ENCODE peak calls at places on chromosomes 7 and 10, in four cellular contexts. L is HCT116, I is endothelial cell, B is hepatocyte. Y is an unnamed sample.

GRCh38 chr7:51217804-51218203 is 98.8 kb downstream of the COBL start:
- DNase-seq in L (no peak), I (no peak), B (no peak), Y (no peak)

GRCh38 chr7:104855826-104856225 is 158.2 kb upstream of the KMT2E start:
- DNase-seq in L (no peak), I (no peak), B (no peak), Y (no peak)

GRCh38 chr10:11476035-11476434 is 135.4 kb downstream of the USP6NL start:
- DNase-seq in L (no peak), I (no peak), B (no peak), Y (no peak)

GRCh38 chr7:103811997-103812396 is 177.5 kb downstream of the RELN start:
- DNase-seq in L (no peak), I (no peak), B (peak; percentile 20), Y (peak; percentile 20)

GRCh38 chr10:22992621-22993020 is 64.8 kb downstream of the ARMC3 start:
- DNase-seq in L (no peak), I (no peak), B (no peak), Y (no peak)

GRCh38 chr7:157466473-157467261 is 129.9 kb downstream of the DNAJB6 start:
- DNase-seq in L (no peak), I (no peak), B (no peak), Y (no peak)

GRCh38 chr10:35517431-35518181 is 87.5 kb upstream of the GJD4 start:
- DNase-seq in L (no peak), I (no peak), B (no peak), Y (no peak)

GRCh38 chr7:1862560-1862959 is 192.5 kb downstream of the ELFN1 start:
- DNase-seq in L (no peak), I (no peak), B (no peak), Y (no peak)

GRCh38 chr7:47008461-47008860 is 573.5 kb downstream of the TNS3 start:
- DNase-seq in L (no peak), I (no peak), B (no peak), Y (no peak)

GRCh38 chr7:43764807-43765491 is 6.5 kb downstream of the BLVRA start:
- DNase-seq in L (no peak), I (no peak), B (peak; percentile 71), Y (no peak)

GRCh38 chr10:9209105-9209798 is 1154.8 kb downstream of the GATA3 start:
- DNase-seq in L (peak; percentile 33), I (peak; percentile 80), B (peak; percentile 70), Y (peak; percentile 39)

GRCh38 chr7:74505426-74506328 is 52.0 kb downstream of the GTF2IRD1 start:
- DNase-seq in L (no peak), I (no peak), B (peak; percentile 56), Y (no peak)

GRCh38 chr7:92612501-92612900 is 22.3 kb upstream of the FAM133B start:
- DNase-seq in L (no peak), I (no peak), B (no peak), Y (no peak)

GRCh38 chr7:85090138-85090537 is 96.7 kb downstream of the SEMA3D start:
- DNase-seq in L (no peak), I (no peak), B (no peak), Y (no peak)

GRCh38 chr7:28685660-28686417 is 272.3 kb downstream of the TRIL start:
- DNase-seq in L (peak; percentile 65), I (peak; percentile 52), B (peak; percentile 95), Y (peak; percentile 32)

GRCh38 chr7:7156663-7157062 is 25.7 kb upstream of the C1GALT1 start:
- DNase-seq in L (no peak), I (no peak), B (no peak), Y (no peak)

GRCh38 chr7:65976659-65977196 is 5.3 kb downstream of the GUSB start:
- DNase-seq in L (no peak), I (no peak), B (no peak), Y (no peak)

GRCh38 chr10:27390681-27391080 is 113.4 kb upstream of the RAB18 start:
- DNase-seq in L (no peak), I (no peak), B (peak; percentile 11), Y (no peak)

GRCh38 chr7:101555921-101556275 is 73.2 kb downstream of the MYL10 start:
- DNase-seq in L (no peak), I (no peak), B (no peak), Y (peak; percentile 2)

DNA sequence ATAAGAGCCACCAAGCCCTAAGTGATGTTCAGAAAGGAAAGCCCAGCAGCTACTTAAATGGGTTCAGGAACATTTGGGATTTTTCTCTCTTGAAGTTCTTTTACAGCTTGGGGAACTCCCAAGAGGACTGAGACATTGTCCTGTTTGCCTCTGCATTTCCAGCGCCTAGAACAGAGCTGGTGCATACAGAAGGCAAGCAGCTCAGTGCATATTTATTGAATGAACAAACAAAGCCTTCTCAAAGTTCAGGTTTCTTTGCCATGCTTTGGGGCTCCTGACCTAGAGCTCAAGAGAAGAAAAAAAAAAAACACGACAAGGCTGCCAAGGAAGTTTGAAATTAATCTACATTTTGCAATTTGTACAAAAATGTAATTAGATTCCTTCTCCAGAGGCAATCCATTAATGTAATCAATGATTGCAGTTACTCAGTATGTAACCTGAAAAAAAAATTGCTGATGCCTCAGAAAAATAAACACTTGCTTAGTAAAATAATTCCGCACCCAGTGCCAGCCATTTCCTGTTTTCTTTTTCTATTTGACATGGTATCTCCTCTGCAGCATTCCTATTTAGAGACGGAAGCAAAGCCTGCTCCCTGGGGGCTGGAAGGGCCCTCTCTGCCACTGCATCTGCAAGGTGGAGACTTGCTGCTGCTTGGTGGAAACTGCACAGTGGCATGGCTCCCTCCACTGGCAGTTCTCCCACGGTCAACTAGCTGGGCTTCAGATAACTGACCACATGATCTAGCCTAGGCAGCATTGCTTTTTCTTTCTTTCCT is 157.3 kb downstream of the TMEM178B start:
- DNase-seq in L (peak; percentile 21), I (peak; percentile 45), B (peak; percentile 63), Y (no peak)
- TF ChIP-seq CTCF in L (peak; percentile 17), I (no peak), B (peak; percentile 49), Y (no peak)

DNA sequence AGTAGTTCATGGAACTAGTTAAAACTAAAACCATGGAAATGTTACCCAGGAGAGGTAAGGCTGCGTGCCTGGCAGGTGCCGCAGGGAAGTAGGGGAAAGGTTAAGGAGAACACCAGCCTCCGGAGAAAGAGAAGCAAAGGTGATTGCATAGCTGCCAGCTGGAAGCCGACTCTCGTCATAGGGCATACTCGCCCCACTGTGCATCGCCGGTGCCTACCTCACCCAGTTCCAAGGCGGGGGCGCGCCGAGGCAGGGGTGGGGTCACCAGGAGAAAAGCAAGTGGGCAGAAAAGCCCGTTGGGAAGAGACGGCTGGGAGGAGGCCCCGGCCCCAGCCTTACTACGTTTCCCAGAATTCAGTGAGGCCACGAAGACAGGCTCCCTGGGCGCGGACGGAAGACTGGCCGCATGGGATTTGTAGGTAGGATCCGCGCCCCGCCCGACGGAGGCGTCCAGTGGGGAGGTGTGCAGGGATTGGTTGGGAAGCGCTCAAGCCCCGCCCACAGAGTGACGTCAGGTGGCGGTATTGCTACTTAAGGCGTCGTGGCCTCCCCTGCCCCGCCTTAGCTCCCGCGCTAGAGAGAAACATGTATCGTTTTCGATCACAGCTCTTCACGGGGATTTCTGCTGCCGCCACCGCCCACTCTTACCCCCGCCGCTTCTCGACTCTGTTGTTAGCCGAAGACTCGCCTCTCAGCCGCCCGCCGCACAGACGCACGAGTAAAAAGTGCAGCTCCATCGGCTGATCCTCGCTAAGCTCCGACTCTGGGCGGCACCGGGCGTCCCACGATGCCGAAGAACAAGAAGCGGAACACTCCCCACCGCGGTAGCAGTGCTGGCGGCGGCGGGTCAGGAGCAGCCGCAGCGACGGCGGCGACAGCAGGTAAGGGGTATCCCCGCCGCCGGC is at the start of gene IFRD1:
- DNase-seq in L (peak; percentile 95), I (peak; percentile 98), B (peak; percentile 99), Y (peak; percentile 95)
- TF ChIP-seq CTCF in L (no peak), I (no peak), B (no peak), Y (no peak)

DNA sequence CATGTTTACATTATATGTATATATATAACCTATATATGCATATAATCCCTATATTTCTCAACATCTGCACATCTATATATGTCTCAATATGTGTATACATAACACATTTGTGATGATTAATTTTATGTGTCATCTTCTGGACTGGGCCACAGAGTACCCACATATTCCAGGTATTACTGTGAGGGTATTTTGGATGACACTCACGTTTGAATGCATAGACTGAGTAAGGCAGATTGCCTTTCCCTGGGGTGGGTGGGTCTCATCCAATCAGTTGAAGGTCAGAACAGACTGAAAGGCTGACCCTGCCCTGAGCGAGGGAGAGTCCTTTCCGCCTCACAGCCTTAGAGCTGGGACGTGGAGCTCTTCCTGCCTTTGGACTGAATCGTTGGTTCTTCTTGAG is 295.2 kb upstream of the PFKP start:
- DNase-seq in L (no peak), I (no peak), B (no peak), Y (no peak)
- TF ChIP-seq CTCF in L (no peak), I (no peak), B (no peak), Y (no peak)

DNA sequence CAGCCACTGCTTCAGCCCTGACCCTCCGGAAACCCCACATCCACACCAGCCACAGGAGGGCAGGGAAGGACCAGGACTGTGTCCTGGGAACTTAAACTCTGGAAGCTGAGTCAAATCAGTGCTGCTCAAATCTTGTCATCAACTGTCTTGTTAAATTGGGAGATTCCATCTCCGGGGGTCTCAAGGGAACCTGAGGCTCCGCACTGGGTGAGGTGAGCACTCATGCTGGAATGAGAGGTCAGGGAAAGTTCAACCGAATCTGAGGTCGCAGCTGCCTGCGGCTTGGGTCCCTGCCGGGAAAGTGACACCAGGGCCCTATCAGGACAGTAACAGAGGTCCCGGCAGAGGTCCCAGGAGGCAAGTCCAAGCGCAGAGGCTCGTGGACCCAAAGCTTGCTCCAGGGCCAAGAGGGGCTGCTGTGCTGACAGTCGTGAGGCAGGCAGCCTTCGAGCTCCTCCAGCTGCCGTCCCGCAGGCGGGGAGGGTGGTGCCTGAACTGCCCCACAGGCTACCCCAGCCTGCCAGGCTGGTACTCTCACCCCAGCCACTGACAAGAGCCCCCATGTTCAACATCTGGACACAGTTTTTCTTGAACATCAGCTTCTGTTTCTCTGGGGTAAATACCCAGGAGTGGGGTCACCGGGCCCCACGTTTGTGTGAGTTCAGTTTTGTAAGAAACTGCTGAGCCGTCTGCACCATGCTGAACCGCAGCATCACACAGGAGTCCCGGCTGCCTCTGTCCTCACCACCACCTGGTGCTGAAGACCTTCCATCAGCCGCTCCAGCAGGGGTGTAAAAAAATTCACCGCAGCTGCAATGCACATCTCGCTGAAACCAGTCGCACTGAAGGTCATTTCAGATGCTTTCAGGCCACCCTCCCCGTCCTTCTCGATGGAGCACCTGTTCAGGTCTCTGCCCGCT is 101.0 kb downstream of the DIP2C start:
- DNase-seq in L (no peak), I (no peak), B (no peak), Y (no peak)
- TF ChIP-seq CTCF in L (no peak), I (no peak), B (peak; percentile 1), Y (no peak)

Y was measured in GM10248.